ENCODE peak calls at places on chromosome 6, in seven cellular contexts. D, Y, T, P, B, J and U are unnamed samples.

GRCh38 chr6:106287215-106287614 is 38.3 kb downstream of the ATG5 start:
- DNase-seq in Y (no peak), T (no peak), J (no peak), D (no peak), B (no peak), P (no peak), U (no peak)

GRCh38 chr6:148231572-148231971 is 111.1 kb upstream of the SASH1 start:
- DNase-seq in Y (no peak), D (no peak), B (no peak), T (no peak), P (no peak), J (no peak), U (no peak)

GRCh38 chr6:147909645-147910044 is 401.2 kb downstream of the SAMD5 start:
- DNase-seq in J (no peak), P (no peak), D (no peak), B (no peak), Y (no peak), T (no peak), U (no peak)

GRCh38 chr6:29747688-29748250 is 24.5 kb downstream of the HLA-F start:
- DNase-seq in Y (no peak), B (no peak), J (no peak), P (no peak), D (no peak), T (no peak), U (no peak)

GRCh38 chr6:66866801-66867200 is 1159.8 kb upstream of the EYS start:
- DNase-seq in J (no peak), P (no peak), Y (no peak), T (no peak), B (no peak), D (no peak), U (no peak)

GRCh38 chr6:81331526-81331925 is 421.0 kb downstream of the TENT5A start:
- DNase-seq in P (no peak), J (no peak), D (no peak), B (no peak), Y (no peak), T (no peak), U (no peak)

GRCh38 chr6:34598725-34599124 is 42.6 kb upstream of the SPDEF start:
- DNase-seq in B (no peak), P (no peak), D (no peak), T (no peak), J (no peak), Y (no peak), U (no peak)

GRCh38 chr6:11398451-11399326 is 138.9 kb upstream of the TMEM170B start:
- DNase-seq in B (no peak), D (no peak), J (no peak), T (peak; percentile 50), Y (no peak), P (no peak), U (no peak)

GRCh38 chr6:117496383-117496990 is 14.0 kb downstream of the DCBLD1 start:
- DNase-seq in P (no peak), B (peak; percentile 55), J (no peak), Y (no peak), T (no peak), D (no peak), U (no peak)

GRCh38 chr6:92589970-92590369 is 829.4 kb downstream of the EPHA7 start:
- DNase-seq in D (no peak), J (no peak), B (no peak), Y (no peak), T (peak; percentile 7), P (no peak), U (no peak)

GRCh38 chr6:169326067-169326799 is 72.6 kb upstream of the THBS2 start:
- DNase-seq in T (peak; percentile 47), B (no peak), D (no peak), Y (no peak), P (no peak), J (no peak), U (no peak)

GRCh38 chr6:104995989-104996617 is 39.2 kb downstream of the LIN28B start:
- DNase-seq in Y (no peak), B (peak; percentile 72), D (peak; percentile 13), J (no peak), P (no peak), T (peak; percentile 35), U (no peak)

GRCh38 chr6:61810047-61810446 is 476.0 kb downstream of the KHDRBS2 start:
- DNase-seq in D (no peak), P (peak; percentile 22), T (no peak), J (no peak), B (no peak), Y (no peak), U (no peak)

GRCh38 chr6:129120856-129121255 is 237.9 kb downstream of the LAMA2 start:
- DNase-seq in B (no peak), Y (no peak), P (no peak), D (no peak), J (no peak), T (no peak), U (no peak)

GRCh38 chr6:105077592-105078463 is 102.0 kb downstream of the POPDC3 start:
- DNase-seq in B (peak; percentile 72), T (peak; percentile 57), J (no peak), P (no peak), D (no peak), Y (no peak), U (no peak)

GRCh38 chr6:127539292-127539691 is 20.2 kb upstream of the MTCL3 start:
- DNase-seq in D (no peak), P (no peak), J (no peak), Y (no peak), B (peak; percentile 26), T (peak; percentile 10), U (no peak)

GRCh38 chr6:143510991-143511891 is at the start of gene FUCA2:
- DNase-seq in D (peak; percentile 96), Y (peak; percentile 94), P (peak; percentile 94), B (peak; percentile 81), T (peak; percentile 96), J (peak; percentile 38), U (peak; percentile 94)

GRCh38 chr6:26003102-26003694 is 40.6 kb downstream of the TRIM38 start:
- DNase-seq in Y (no peak), D (peak; percentile 48), J (no peak), T (peak; percentile 73), B (peak; percentile 74), P (no peak), U (no peak)

GRCh38 chr6:13445005-13445743 is 42.2 kb downstream of the GFOD1 start:
- DNase-seq in P (peak; percentile 76), B (peak; percentile 59), J (no peak), T (peak; percentile 68), Y (no peak), D (peak; percentile 69), U (peak; percentile 65)

GRCh38 chr6:104771258-104771832 is 88.4 kb downstream of the HACE1 start:
- DNase-seq in B (peak; percentile 51), Y (no peak), D (no peak), J (no peak), T (peak; percentile 11), P (no peak), U (no peak)

GRCh38 chr6:107800564-107801164 is 23.4 kb downstream of the SCML4 start:
- DNase-seq in J (no peak), P (no peak), T (no peak), D (no peak), Y (no peak), B (no peak), U (no peak)

GRCh38 chr6:39902786-39903465 is 31.3 kb downstream of the MOCS1 start:
- DNase-seq in T (no peak), Y (no peak), B (no peak), D (no peak), P (no peak), J (no peak), U (no peak)

GRCh38 chr6:155108070-155108815 is 113.1 kb downstream of the TIAM2 start:
- DNase-seq in J (no peak), D (no peak), T (no peak), Y (no peak), B (peak; percentile 71), P (no peak), U (no peak)
- H3K27ac ChIP-seq in J (no peak overlapping the region), D (no peak overlapping the region), T (no peak overlapping the region), Y (no peak overlapping the region), B (no peak overlapping the region), P (no peak overlapping the region), U (no peak overlapping the region)

DNA sequence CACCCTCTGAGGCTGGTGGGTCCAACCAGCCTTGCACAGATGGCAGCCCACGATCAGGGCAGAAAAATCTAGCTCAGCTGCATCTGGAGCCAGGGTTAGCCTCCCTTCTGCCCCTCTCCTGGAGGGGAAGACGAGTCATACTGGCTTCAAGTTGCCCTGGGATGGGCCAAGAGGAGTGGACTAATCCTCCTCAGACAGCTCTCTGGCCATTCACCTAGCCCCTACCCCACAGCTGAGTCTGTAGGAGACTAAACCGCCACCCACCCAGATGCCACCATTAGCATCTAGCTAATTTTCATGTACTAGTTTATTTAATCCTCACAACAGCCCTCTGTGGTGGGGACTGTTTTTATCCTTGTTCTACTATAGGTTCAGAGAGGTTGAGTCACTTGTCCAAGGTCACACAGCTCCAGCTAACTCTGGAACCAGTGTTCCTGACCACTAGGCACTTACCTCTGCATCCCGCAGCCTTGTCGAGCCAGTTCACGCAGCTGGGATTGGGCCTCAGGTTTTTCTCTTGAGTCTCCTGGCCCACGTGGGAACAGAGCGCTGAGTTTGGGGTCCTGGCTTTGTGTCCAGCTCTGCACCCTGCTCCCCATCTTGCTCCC is 48.5 kb upstream of the CCDC167 start:
- DNase-seq in P (no peak), B (no peak), J (no peak), Y (no peak), T (no peak), D (no peak), U (no peak)
- H3K4me1 ChIP-seq in P (no peaks in the 10 kb centered on the region), B (peaks cover 25% of the 10 kb centered on the region), J (peaks cover 17% of the 10 kb centered on the region), Y (peaks cover 3% of the 10 kb centered on the region), T (no peaks in the 10 kb centered on the region), D (peaks cover 4% of the 10 kb centered on the region), U (peaks cover 9% of the 10 kb centered on the region)

DNA sequence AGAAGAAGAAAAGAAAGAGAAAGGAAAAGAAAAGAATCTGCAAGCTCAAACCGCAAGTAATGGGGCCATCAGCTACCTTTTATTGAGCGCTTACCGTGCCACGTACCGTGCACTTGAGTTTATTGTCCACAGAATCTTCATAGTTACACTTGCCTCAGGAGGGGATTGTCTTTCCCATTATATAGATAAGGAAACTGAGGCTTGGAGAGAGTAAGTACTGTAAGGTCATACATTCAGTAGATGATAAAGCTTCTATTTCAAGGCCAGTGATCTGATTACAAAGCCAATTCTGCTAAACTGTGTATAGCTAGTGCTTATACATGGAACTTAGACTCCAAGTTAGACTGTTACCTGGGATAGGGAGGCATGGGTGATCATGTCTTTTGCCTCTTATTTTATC is 110.4 kb upstream of the IYD start:
- DNase-seq in B (no peak), Y (no peak), P (no peak), J (no peak), D (no peak), T (no peak), U (no peak)
- TF ChIP-seq CTCF in B (no peak), Y (no peak), P (no peak), J (no peak), D (no peak), T (no peak), U (no peak)

DNA sequence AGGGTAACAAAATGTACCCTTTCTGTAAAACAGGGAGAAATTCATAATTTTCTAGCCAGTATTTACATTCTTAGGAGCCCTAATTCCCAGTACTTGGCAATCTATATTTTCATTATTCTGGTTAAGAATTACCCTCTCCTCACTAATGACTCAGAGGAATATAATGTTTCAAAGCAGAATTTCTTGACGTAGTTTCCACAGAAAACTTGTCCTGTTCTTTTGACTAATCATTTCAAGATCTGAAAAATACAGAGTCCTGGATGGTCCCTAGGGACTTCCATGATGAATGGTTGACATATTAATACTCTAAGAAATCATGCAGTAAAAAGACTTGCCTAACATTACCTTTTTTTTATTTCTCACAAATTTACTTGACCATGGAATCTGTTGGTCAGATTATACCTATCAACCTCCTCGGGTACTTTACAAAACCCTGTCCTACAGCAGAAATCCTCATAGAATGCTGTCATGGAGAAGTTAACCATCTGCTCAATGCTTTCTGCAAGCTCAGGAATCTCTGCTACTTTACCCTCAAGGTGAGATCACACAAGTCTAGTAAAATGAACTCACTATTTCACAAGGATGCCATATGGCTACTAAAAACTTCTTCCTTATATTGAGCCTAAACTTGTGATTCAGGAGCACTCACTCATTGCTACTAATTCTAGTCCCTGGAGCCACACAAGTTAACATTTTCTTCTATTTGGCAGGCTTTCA is 202.1 kb upstream of the CNR1 start:
- DNase-seq in J (no peak), P (no peak), Y (no peak), D (no peak), T (no peak), B (no peak), U (no peak)
- H3K27ac ChIP-seq in J (no peak overlapping the region), P (no peak overlapping the region), Y (no peak overlapping the region), D (no peak overlapping the region), T (no peak overlapping the region), B (no peak overlapping the region), U (no peak overlapping the region)